ENCODE peak calls at places on chromosomes 13 and 19, in five cellular contexts. One of them, this sample, is unnamed.

GRCh38 chr13:32857689-32858088 is 158.5 kb upstream of the KL start:
- DNase-seq in dorsolateral prefrontal cortex: no peak
- DNase-seq in tibial artery: no peak
- DNase-seq in astrocyte of the cerebellum: no peak
- DNase-seq in GM12865: no peak
- DNase-seq in this sample: no peak

GRCh38 chr19:3115916-3116602 is 19.8 kb upstream of the GNA15 start:
- DNase-seq in tibial artery: no peak
- DNase-seq in GM12865: no peak
- DNase-seq in astrocyte of the cerebellum: no peak
- DNase-seq in dorsolateral prefrontal cortex: no peak
- DNase-seq in this sample: no peak

GRCh38 chr19:4676955-4677731 is 7.0 kb upstream of the MYDGF start:
- DNase-seq in tibial artery: no peak
- DNase-seq in GM12865: peak
- DNase-seq in dorsolateral prefrontal cortex: no peak
- DNase-seq in astrocyte of the cerebellum: no peak
- DNase-seq in this sample: no peak

GRCh38 chr13:89520468-89520867 is 1827.0 kb upstream of the MIR17HG start:
- DNase-seq in tibial artery: no peak
- DNase-seq in astrocyte of the cerebellum: no peak
- DNase-seq in GM12865: no peak
- DNase-seq in dorsolateral prefrontal cortex: no peak
- DNase-seq in this sample: no peak

GRCh38 chr19:45474941-45475516 is 7.2 kb downstream of the FOSB start:
- DNase-seq in dorsolateral prefrontal cortex: no peak
- DNase-seq in GM12865: no peak
- DNase-seq in astrocyte of the cerebellum: no peak
- DNase-seq in tibial artery: no peak
- DNase-seq in this sample: no peak

GRCh38 chr13:21823416-21823815 is 152.5 kb downstream of the FGF9 start:
- DNase-seq in dorsolateral prefrontal cortex: no peak
- DNase-seq in astrocyte of the cerebellum: no peak
- DNase-seq in tibial artery: no peak
- DNase-seq in GM12865: no peak
- DNase-seq in this sample: no peak

GRCh38 chr19:33261511-33262192 is 36.0 kb upstream of the SLC7A10 start:
- DNase-seq in dorsolateral prefrontal cortex: no peak
- DNase-seq in tibial artery: no peak
- DNase-seq in astrocyte of the cerebellum: no peak
- DNase-seq in GM12865: no peak
- DNase-seq in this sample: no peak

GRCh38 chr13:72072223-72072622 is 205.2 kb upstream of the DACH1 start:
- DNase-seq in astrocyte of the cerebellum: no peak
- DNase-seq in GM12865: no peak
- DNase-seq in tibial artery: no peak
- DNase-seq in dorsolateral prefrontal cortex: no peak
- DNase-seq in this sample: no peak

GRCh38 chr19:11539495-11540365 is 1.1 kb downstream of the CNN1 start:
- DNase-seq in tibial artery: peak
- DNase-seq in astrocyte of the cerebellum: no peak
- DNase-seq in GM12865: no peak
- DNase-seq in dorsolateral prefrontal cortex: no peak
- DNase-seq in this sample: no peak

GRCh38 chr19:43806848-43807247 is 4.6 kb upstream of the LYPD5 start:
- DNase-seq in tibial artery: no peak
- DNase-seq in dorsolateral prefrontal cortex: no peak
- DNase-seq in astrocyte of the cerebellum: no peak
- DNase-seq in GM12865: no peak
- DNase-seq in this sample: no peak

GRCh38 chr19:41811036-41811435 is 14.6 kb downstream of the CEACAM3 start:
- DNase-seq in tibial artery: peak
- DNase-seq in GM12865: no peak
- DNase-seq in astrocyte of the cerebellum: no peak
- DNase-seq in dorsolateral prefrontal cortex: no peak
- DNase-seq in this sample: no peak

GRCh38 chr13:50760751-50761150 is 82.7 kb downstream of the DLEU7 start:
- DNase-seq in dorsolateral prefrontal cortex: no peak
- DNase-seq in tibial artery: no peak
- DNase-seq in GM12865: no peak
- DNase-seq in astrocyte of the cerebellum: no peak
- DNase-seq in this sample: no peak

GRCh38 chr13:73258396-73258795 is 199.6 kb downstream of the KLF5 start:
- DNase-seq in astrocyte of the cerebellum: no peak
- DNase-seq in GM12865: no peak
- DNase-seq in dorsolateral prefrontal cortex: no peak
- DNase-seq in tibial artery: no peak
- DNase-seq in this sample: no peak

GRCh38 chr13:27496851-27497250 is 46.5 kb upstream of the MTIF3 start:
- DNase-seq in GM12865: no peak
- DNase-seq in astrocyte of the cerebellum: no peak
- DNase-seq in dorsolateral prefrontal cortex: no peak
- DNase-seq in tibial artery: no peak
- DNase-seq in this sample: no peak

GRCh38 chr13:110677731-110678545 is 28.0 kb downstream of the CARS2 start:
- DNase-seq in tibial artery: no peak
- DNase-seq in dorsolateral prefrontal cortex: no peak
- DNase-seq in GM12865: no peak
- DNase-seq in astrocyte of the cerebellum: no peak
- DNase-seq in this sample: peak

GRCh38 chr19:44865196-44865767 is 19.2 kb downstream of the NECTIN2 start:
- DNase-seq in GM12865: no peak
- DNase-seq in astrocyte of the cerebellum: no peak
- DNase-seq in dorsolateral prefrontal cortex: no peak
- DNase-seq in tibial artery: no peak
- DNase-seq in this sample: no peak

GRCh38 chr19:45087531-45087930 is 5.4 kb upstream of the PPP1R37 start:
- DNase-seq in astrocyte of the cerebellum: no peak
- DNase-seq in dorsolateral prefrontal cortex: no peak
- DNase-seq in tibial artery: no peak
- DNase-seq in GM12865: no peak
- DNase-seq in this sample: no peak

GRCh38 chr13:84651288-84651687 is 769.0 kb upstream of the SLITRK1 start:
- DNase-seq in astrocyte of the cerebellum: peak
- DNase-seq in dorsolateral prefrontal cortex: no peak
- DNase-seq in GM12865: no peak
- DNase-seq in tibial artery: no peak
- DNase-seq in this sample: peak

GRCh38 chr13:34048652-34049051 is 230.7 kb downstream of the RFC3 start:
- DNase-seq in GM12865: no peak
- DNase-seq in astrocyte of the cerebellum: no peak
- DNase-seq in dorsolateral prefrontal cortex: no peak
- DNase-seq in tibial artery: no peak
- DNase-seq in this sample: no peak

GRCh38 chr13:108877300-108877699 is 247.9 kb downstream of the MYO16 start:
- DNase-seq in tibial artery: no peak
- DNase-seq in dorsolateral prefrontal cortex: no peak
- DNase-seq in astrocyte of the cerebellum: no peak
- DNase-seq in GM12865: no peak
- DNase-seq in this sample: no peak

GRCh38 chr13:28978574-28978973 is 158.4 kb downstream of the MTUS2 start:
- DNase-seq in tibial artery: no peak
- DNase-seq in dorsolateral prefrontal cortex: no peak
- DNase-seq in astrocyte of the cerebellum: no peak
- DNase-seq in GM12865: no peak
- DNase-seq in this sample: no peak

GRCh38 chr13:33728271-33729037 is 89.5 kb upstream of the RFC3 start:
- DNase-seq in tibial artery: peak
- DNase-seq in GM12865: peak
- DNase-seq in astrocyte of the cerebellum: no peak
- DNase-seq in dorsolateral prefrontal cortex: no peak
- DNase-seq in this sample: no peak

GRCh38 chr19:55340144-55340783 is 588 bp downstream of the KMT5C start:
- DNase-seq in dorsolateral prefrontal cortex: no peak
- DNase-seq in GM12865: peak
- DNase-seq in tibial artery: no peak
- DNase-seq in astrocyte of the cerebellum: no peak
- DNase-seq in this sample: no peak

GRCh38 chr13:27147530-27148170 is 24.0 kb downstream of the USP12 start:
- DNase-seq in dorsolateral prefrontal cortex: no peak
- DNase-seq in astrocyte of the cerebellum: no peak
- DNase-seq in GM12865: peak
- DNase-seq in tibial artery: no peak
- DNase-seq in this sample: no peak

GRCh38 chr13:112652512-112653458 is 37.1 kb upstream of the ATP11A start:
- DNase-seq in tibial artery: no peak
- DNase-seq in astrocyte of the cerebellum: no peak
- DNase-seq in dorsolateral prefrontal cortex: no peak
- DNase-seq in GM12865: no peak
- DNase-seq in this sample: peak

GRCh38 chr13:46908511-46908910 is 11.7 kb upstream of the HTR2A start:
- DNase-seq in GM12865: no peak
- DNase-seq in dorsolateral prefrontal cortex: no peak
- DNase-seq in astrocyte of the cerebellum: peak
- DNase-seq in tibial artery: no peak
- DNase-seq in this sample: no peak

GRCh38 chr19:5030136-5030820 is 61.4 kb downstream of the KDM4B start:
- DNase-seq in tibial artery: no peak
- DNase-seq in dorsolateral prefrontal cortex: no peak
- DNase-seq in GM12865: no peak
- DNase-seq in astrocyte of the cerebellum: no peak
- DNase-seq in this sample: no peak

GRCh38 chr19:37988758-37989635 is 82.0 kb downstream of the SIPA1L3 start:
- DNase-seq in astrocyte of the cerebellum: no peak
- DNase-seq in GM12865: no peak
- DNase-seq in tibial artery: no peak
- DNase-seq in dorsolateral prefrontal cortex: no peak
- DNase-seq in this sample: no peak

GRCh38 chr13:57030671-57031070 is 110.0 kb upstream of the PRR20A start:
- DNase-seq in tibial artery: no peak
- DNase-seq in dorsolateral prefrontal cortex: no peak
- DNase-seq in GM12865: no peak
- DNase-seq in astrocyte of the cerebellum: no peak
- DNase-seq in this sample: no peak

GRCh38 chr19:19530889-19531288 is 2.2 kb downstream of the YJEFN3 start:
- DNase-seq in tibial artery: no peak
- DNase-seq in GM12865: no peak
- DNase-seq in dorsolateral prefrontal cortex: no peak
- DNase-seq in astrocyte of the cerebellum: no peak
- DNase-seq in this sample: no peak

DNA sequence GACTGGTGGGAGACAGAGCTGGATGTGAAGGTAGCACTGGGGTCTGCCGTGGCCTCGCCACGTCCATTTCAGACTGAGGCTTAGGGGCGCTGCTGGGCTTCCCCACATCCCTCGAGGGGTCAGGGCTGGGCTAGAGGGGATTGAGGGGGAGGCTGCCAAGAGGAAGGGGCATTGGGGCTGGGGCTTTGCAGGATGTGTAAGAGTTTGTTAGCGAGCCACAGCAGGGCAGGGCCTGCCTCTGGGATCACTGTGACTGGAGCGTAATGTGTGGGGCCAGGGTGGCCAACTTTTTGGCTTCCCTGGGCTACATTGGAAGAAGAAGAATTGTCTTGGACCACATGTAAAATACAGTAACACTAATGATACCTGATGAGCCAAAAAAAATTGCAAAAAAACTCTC is 14.1 kb downstream of the ARID3A start:
- DNase-seq in tibial artery: no peak
- DNase-seq in dorsolateral prefrontal cortex: no peak
- DNase-seq in astrocyte of the cerebellum: no peak
- DNase-seq in GM12865: no peak
- DNase-seq in this sample: no peak
- H3K4me3 ChIP-seq in tibial artery: no peak
- H3K4me3 ChIP-seq in dorsolateral prefrontal cortex: no peak
- H3K4me3 ChIP-seq in astrocyte of the cerebellum: no peak
- H3K4me3 ChIP-seq in GM12865: peak
- H3K4me3 ChIP-seq in this sample: no peak

DNA sequence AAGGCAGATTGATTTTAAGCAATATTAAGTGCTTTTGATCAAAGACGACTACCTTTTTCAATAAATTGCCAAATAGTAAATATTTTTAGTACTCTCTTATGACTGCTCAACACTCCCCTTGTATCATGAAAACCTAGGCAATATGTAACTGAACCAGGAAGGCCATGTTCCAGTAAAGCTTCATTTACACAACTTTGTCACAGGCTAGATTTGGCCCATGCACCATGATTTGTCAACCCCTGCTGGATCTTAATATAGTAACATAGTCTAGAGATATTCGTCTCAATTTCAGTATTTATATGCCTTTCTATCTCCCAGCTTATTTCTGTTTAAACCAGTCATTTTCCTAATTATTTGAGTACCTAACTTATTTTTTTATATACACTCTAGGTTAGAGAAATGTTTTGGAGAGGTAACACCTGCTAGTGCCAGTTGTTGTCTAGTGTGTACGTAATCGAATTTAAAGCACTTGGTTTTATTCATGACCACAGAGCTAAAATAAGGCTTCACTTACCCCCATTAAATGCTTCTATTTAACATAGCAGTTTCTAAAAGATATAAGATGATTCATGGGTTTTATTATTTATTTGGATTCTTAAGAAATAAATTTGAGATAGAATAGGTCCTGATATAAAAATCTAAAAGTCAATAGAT is 21.0 kb downstream of the TPP2 start:
- DNase-seq in GM12865: no peak
- DNase-seq in dorsolateral prefrontal cortex: no peak
- DNase-seq in astrocyte of the cerebellum: no peak
- DNase-seq in tibial artery: no peak
- DNase-seq in this sample: no peak
- TF ChIP-seq CTCF in GM12865: no peak
- TF ChIP-seq CTCF in dorsolateral prefrontal cortex: no peak
- TF ChIP-seq CTCF in astrocyte of the cerebellum: no peak
- TF ChIP-seq CTCF in tibial artery: no peak
- TF ChIP-seq CTCF in this sample: no peak

DNA sequence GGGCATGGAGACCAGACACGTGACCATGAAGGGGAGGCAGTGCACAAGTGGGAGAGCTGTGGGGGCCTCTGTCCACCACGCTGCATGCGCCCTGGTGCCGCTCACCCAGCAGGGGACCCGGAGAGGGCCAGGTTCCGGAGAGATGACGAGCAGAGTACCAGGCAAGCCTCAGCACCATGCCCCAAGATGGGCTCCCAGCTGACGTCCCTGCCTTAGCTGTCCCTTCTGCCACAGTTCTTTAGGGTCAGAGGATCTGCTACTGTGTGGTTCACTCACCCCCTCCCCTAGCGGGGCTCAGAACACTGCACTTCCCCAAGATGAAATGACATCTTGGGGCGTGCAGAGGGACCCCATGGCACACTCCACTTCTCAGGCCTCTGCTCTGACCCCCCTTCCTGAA is 9.6 kb upstream of the PRKD2 start:
- DNase-seq in dorsolateral prefrontal cortex: no peak
- DNase-seq in tibial artery: no peak
- DNase-seq in GM12865: no peak
- DNase-seq in astrocyte of the cerebellum: no peak
- DNase-seq in this sample: no peak
- H3K4me3 ChIP-seq in dorsolateral prefrontal cortex: no peak
- H3K4me3 ChIP-seq in tibial artery: no peak
- H3K4me3 ChIP-seq in GM12865: no peak
- H3K4me3 ChIP-seq in astrocyte of the cerebellum: no peak
- H3K4me3 ChIP-seq in this sample: no peak

DNA sequence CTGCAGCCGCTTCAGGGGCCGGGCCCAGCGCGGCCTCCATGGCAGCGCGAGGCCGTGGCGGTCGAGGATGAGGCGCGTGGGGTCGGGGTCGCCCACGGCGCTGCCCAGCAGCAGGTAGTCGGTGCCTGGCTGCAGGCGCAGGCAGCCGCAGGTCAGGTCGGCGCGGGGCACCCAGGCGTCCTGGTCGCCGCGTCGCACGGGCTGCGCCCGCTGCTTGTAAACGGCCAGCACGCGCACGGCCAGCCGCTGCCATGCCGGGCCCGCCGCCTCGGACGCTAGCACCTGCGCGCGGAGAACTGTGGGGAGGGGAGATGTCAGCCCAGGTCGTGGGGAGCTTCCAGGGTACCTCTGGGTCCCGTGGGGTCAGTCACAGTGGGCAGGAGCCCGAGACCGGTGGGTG is 11.1 kb downstream of the NTN5 start:
- DNase-seq in dorsolateral prefrontal cortex: no peak
- DNase-seq in astrocyte of the cerebellum: no peak
- DNase-seq in tibial artery: no peak
- DNase-seq in GM12865: no peak
- DNase-seq in this sample: no peak
- TF ChIP-seq CTCF in dorsolateral prefrontal cortex: no peak
- TF ChIP-seq CTCF in astrocyte of the cerebellum: no peak
- TF ChIP-seq CTCF in tibial artery: no peak
- TF ChIP-seq CTCF in GM12865: no peak
- TF ChIP-seq CTCF in this sample: no peak

This sample was measured in kidney epithelial cell.